ENCODE peak calls at places on chromosomes 2 and 18, in ten cellular contexts. H, F, U, I, S, V, O, T, D and P are unnamed samples.

GRCh38 chr18:73340135-73340934 is 472.5 kb upstream of the NETO1 start:
- ATAC-seq in F (no peak), U (peak), V (no peak), I (no peak), D (peak), S (peak), H (no peak), T (no peak), O (peak), P (no peak)

GRCh38 chr2:9884436-9884835 is 41.2 kb downstream of the TAF1B start:
- ATAC-seq in D (no peak), I (no peak), V (no peak), O (no peak), S (no peak), H (no peak), T (no peak), U (no peak), F (no peak), P (no peak)

GRCh38 chr2:54946220-54946568 is 104.1 kb downstream of the RTN4 start:
- ATAC-seq in H (no peak), S (no peak), O (no peak), I (no peak), F (no peak), U (peak), V (no peak), T (peak), D (no peak), P (no peak)

GRCh38 chr2:138217975-138218773 is 253.9 kb downstream of the HNMT start:
- ATAC-seq in I (no peak), O (no peak), U (no peak), D (no peak), T (no peak), H (no peak), S (no peak), F (peak), V (no peak), P (no peak)

GRCh38 chr2:55009277-55010055 is 40.8 kb downstream of the RTN4 start:
- ATAC-seq in U (no peak), O (peak), I (no peak), D (peak), F (no peak), H (no peak), T (no peak), S (no peak), V (no peak), P (no peak)

GRCh38 chr2:241895427-241895731 is 25.9 kb downstream of the RTP5 start:
- ATAC-seq in V (peak), H (no peak), O (no peak), U (no peak), T (no peak), I (no peak), S (no peak), D (no peak), F (no peak), P (no peak)

GRCh38 chr18:24809173-24809955 is 348.9 kb downstream of the HRH4 start:
- ATAC-seq in I (no peak), V (no peak), T (no peak), D (no peak), U (no peak), H (no peak), F (no peak), O (no peak), S (no peak), P (no peak)

GRCh38 chr2:198387677-198388076 is 583.3 kb downstream of the PLCL1 start:
- ATAC-seq in V (no peak), O (no peak), H (no peak), I (no peak), S (no peak), T (no peak), D (no peak), F (no peak), U (no peak), P (no peak)

GRCh38 chr2:118846667-118847446 is 591 bp downstream of the EN1 start:
- ATAC-seq in T (no peak), H (peak), S (peak), U (no peak), V (peak), F (no peak), I (no peak), D (no peak), O (no peak), P (no peak)

GRCh38 chr2:201006704-201007103 is 43.2 kb upstream of the ORC2 start:
- ATAC-seq in T (no peak), S (no peak), H (no peak), U (peak), D (peak), F (no peak), O (no peak), I (no peak), V (no peak), P (no peak)

DNA sequence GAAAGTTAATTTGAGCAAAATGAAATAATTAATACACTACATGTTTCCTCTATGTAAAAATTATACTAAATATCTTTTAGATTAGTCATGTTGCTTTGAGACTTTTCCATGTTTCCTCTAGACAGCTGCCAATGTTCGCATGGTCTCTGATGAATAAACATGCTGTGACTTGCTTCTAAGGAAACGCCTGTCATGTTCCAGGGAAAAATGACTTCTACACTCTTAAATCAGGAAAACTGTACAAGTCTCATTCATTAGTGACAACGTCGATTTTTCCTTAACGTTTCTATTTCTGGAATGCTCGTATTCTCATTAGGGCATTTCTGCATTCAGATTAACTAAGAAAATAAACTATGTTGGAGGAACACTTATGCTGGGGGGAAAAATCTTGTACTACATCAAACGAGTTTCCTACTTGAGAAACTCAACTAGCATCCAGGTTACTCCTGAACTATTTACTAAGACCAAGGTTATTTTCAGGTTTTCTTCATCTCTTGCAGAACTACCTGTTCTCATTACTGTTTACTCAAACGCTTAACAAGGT is 1.6 kb downstream of the COBLL1 start:
- ATAC-seq in V (no peak), I (no peak), U (peak), S (no peak), D (no peak), T (peak), O (no peak), F (no peak), H (no peak), P (no peak)
- H3K4me3 ChIP-seq in V (peak), I (peak), U (peak), S (no peak), D (peak), T (peak), O (no peak), F (peak), H (no peak), P (peak)

GRCh38 chr18:74990563-74991081 is 218.3 kb downstream of the PTGR3 start:
- ATAC-seq in V (no peak), H (no peak), U (no peak), F (peak), O (no peak), I (no peak), D (peak), T (no peak), S (peak), P (no peak)
- H3K27ac ChIP-seq in V (no peak), H (no peak), U (no peak), F (no peak), O (no peak), I (no peak), D (no peak), T (no peak), S (no peak), P (no peak)

GRCh38 chr2:28377984-28378678 is 14.5 kb upstream of the FOSL2 start:
- ATAC-seq in U (peak), D (peak), H (no peak), T (peak), V (peak), I (peak), O (peak), S (no peak), F (no peak), P (no peak)
- TF ChIP-seq POLR2A in U (no peak), D (no peak), H (no peak), T (no peak), V (no peak), I (no peak), O (no peak), S (no peak), F (no peak), P (no peak)

GRCh38 chr18:26228562-26229260 is 2.5 kb downstream of the TAF4B start:
- ATAC-seq in D (no peak), I (no peak), V (no peak), F (no peak), O (peak), T (no peak), S (no peak), H (peak), U (no peak), P (no peak)
- H3K4me3 ChIP-seq in D (no peak), I (no peak), V (no peak), F (no peak), O (peak), T (no peak), S (no peak), H (peak), U (no peak), P (no peak)